ENCODE peak calls at places on chromosome 1, in ten cellular contexts. W, E, B, U, L, V, C, T, Y and H are unnamed samples.

GRCh38 chr1:11691302-11691914 is at the start of gene DRAXIN:
- DNase-seq in W (no peak), E (peak; percentile 51), B (no peak), U (peak; percentile 88), L (no peak), V (no peak), C (no peak), T (no peak), Y (no peak), H (peak; percentile 93)

GRCh38 chr1:21921100-21921875 is 15.8 kb downstream of the HSPG2 start:
- DNase-seq in W (peak; percentile 65), E (no peak), B (no peak), U (no peak), L (peak; percentile 41), V (no peak), C (no peak), T (no peak), Y (no peak), H (no peak)

GRCh38 chr1:55005351-55006140 is 6.8 kb downstream of the BSND start:
- DNase-seq in W (no peak), E (no peak), B (no peak), U (no peak), L (no peak), V (no peak), C (no peak), T (no peak), Y (no peak), H (no peak)

GRCh38 chr1:93569479-93569878 is 112.2 kb downstream of the BCAR3 start:
- DNase-seq in W (no peak), E (no peak), B (no peak), U (no peak), L (no peak), V (no peak), C (no peak), T (no peak), Y (no peak), H (no peak)

GRCh38 chr1:225844236-225845061 is 34.5 kb downstream of the EPHX1 start:
- DNase-seq in W (no peak), E (no peak), B (no peak), U (no peak), L (no peak), V (no peak), C (no peak), T (no peak), Y (no peak), H (no peak)

GRCh38 chr1:162889989-162890388 is 29.0 kb upstream of the CCDC190 start:
- DNase-seq in W (no peak), E (no peak), B (peak; percentile 52), U (no peak), L (no peak), V (no peak), C (no peak), T (no peak), Y (no peak), H (peak; percentile 68)

GRCh38 chr1:17588048-17588781 is 48.7 kb downstream of the ARHGEF10L start:
- DNase-seq in W (no peak), E (peak; percentile 82), B (peak; percentile 35), U (peak; percentile 53), L (peak; percentile 91), V (no peak), C (no peak), T (no peak), Y (no peak), H (peak; percentile 89)

GRCh38 chr1:86104606-86105532 is 51.7 kb downstream of the COL24A1 start:
- DNase-seq in W (no peak), E (no peak), B (no peak), U (no peak), L (no peak), V (no peak), C (no peak), T (no peak), Y (no peak), H (no peak)

GRCh38 chr1:226525750-226526149 is 22.8 kb upstream of the STUM start:
- DNase-seq in W (no peak), E (no peak), B (no peak), U (no peak), L (no peak), V (no peak), C (no peak), T (no peak), Y (no peak), H (no peak)

GRCh38 chr1:185045793-185046441 is 559 bp downstream of the RNF2 start:
- DNase-seq in W (peak; percentile 64), E (peak; percentile 39), B (peak; percentile 35), U (peak; percentile 86), L (peak; percentile 26), V (peak; percentile 37), C (peak; percentile 7), T (peak; percentile 28), Y (peak; percentile 16), H (peak; percentile 84)

GRCh38 chr1:160733933-160734332 is 5.1 kb upstream of the SLAMF7 start:
- DNase-seq in W (no peak), E (no peak), B (no peak), U (no peak), L (no peak), V (no peak), C (no peak), T (no peak), Y (no peak), H (no peak)

GRCh38 chr1:26539722-26540121 is 10.2 kb downstream of the RPS6KA1 start:
- DNase-seq in W (no peak), E (no peak), B (peak; percentile 27), U (no peak), L (no peak), V (no peak), C (no peak), T (no peak), Y (no peak), H (no peak)

GRCh38 chr1:61079898-61080336 is 2.4 kb upstream of the NFIA start:
- DNase-seq in W (peak; percentile 95), E (peak; percentile 80), B (peak; percentile 95), U (peak; percentile 63), L (peak; percentile 75), V (peak; percentile 3), C (no peak), T (peak; percentile 11), Y (no peak), H (peak; percentile 72)